ENCODE peak calls at places on chromosomes 1 and 21, in eight cellular contexts. One of them, this sample, is unnamed.

GRCh38 chr1:41435570-41436178 is 48.8 kb downstream of the EDN2 start:
- DNase-seq in adipocyte: no peak
- DNase-seq in H7: peak; percentile 90
- DNase-seq in AG04450: no peak
- DNase-seq in cardiac fibroblast: no peak
- DNase-seq in heart right ventricle: no peak
- DNase-seq in heart left ventricle: no peak
- DNase-seq in left ventricle myocardium inferior: no peak
- DNase-seq in this sample: no peak

GRCh38 chr1:20211511-20211931 is 25.2 kb upstream of the PLA2G2C start:
- DNase-seq in adipocyte: no peak
- DNase-seq in H7: no peak
- DNase-seq in AG04450: no peak
- DNase-seq in cardiac fibroblast: peak; percentile 53
- DNase-seq in heart right ventricle: no peak
- DNase-seq in heart left ventricle: no peak
- DNase-seq in left ventricle myocardium inferior: no peak
- DNase-seq in this sample: no peak

GRCh38 chr1:168628807-168629206 is 52.4 kb downstream of the XCL1 start:
- DNase-seq in adipocyte: peak; percentile 30
- DNase-seq in H7: no peak
- DNase-seq in AG04450: no peak
- DNase-seq in cardiac fibroblast: peak; percentile 35
- DNase-seq in heart right ventricle: no peak
- DNase-seq in heart left ventricle: no peak
- DNase-seq in left ventricle myocardium inferior: no peak
- DNase-seq in this sample: no peak

GRCh38 chr1:44621841-44622286 is 52.4 kb downstream of the TMEM53 start:
- DNase-seq in adipocyte: peak; percentile 27
- DNase-seq in H7: no peak
- DNase-seq in AG04450: no peak
- DNase-seq in cardiac fibroblast: no peak
- DNase-seq in heart right ventricle: no peak
- DNase-seq in heart left ventricle: no peak
- DNase-seq in left ventricle myocardium inferior: no peak
- DNase-seq in this sample: no peak

GRCh38 chr1:186482661-186483255 is 21.8 kb upstream of the PDC start:
- DNase-seq in adipocyte: peak; percentile 83
- DNase-seq in H7: peak; percentile 21
- DNase-seq in AG04450: peak; percentile 43
- DNase-seq in cardiac fibroblast: peak; percentile 87
- DNase-seq in heart right ventricle: peak; percentile 25
- DNase-seq in heart left ventricle: peak; percentile 37
- DNase-seq in left ventricle myocardium inferior: peak; percentile 33
- DNase-seq in this sample: no peak

GRCh38 chr1:237287876-237288517 is 246.0 kb downstream of the RYR2 start:
- DNase-seq in adipocyte: no peak
- DNase-seq in H7: no peak
- DNase-seq in AG04450: no peak
- DNase-seq in cardiac fibroblast: no peak
- DNase-seq in heart right ventricle: no peak
- DNase-seq in heart left ventricle: peak; percentile 24
- DNase-seq in left ventricle myocardium inferior: no peak
- DNase-seq in this sample: no peak

GRCh38 chr21:30714946-30715345 is 3.6 kb downstream of the KRTAP21-3 start:
- DNase-seq in adipocyte: no peak
- DNase-seq in H7: no peak
- DNase-seq in AG04450: no peak
- DNase-seq in cardiac fibroblast: no peak
- DNase-seq in heart right ventricle: no peak
- DNase-seq in heart left ventricle: no peak
- DNase-seq in left ventricle myocardium inferior: no peak
- DNase-seq in this sample: no peak

GRCh38 chr1:218669431-218669830 is 324.3 kb downstream of the TGFB2 start:
- DNase-seq in adipocyte: no peak
- DNase-seq in H7: no peak
- DNase-seq in AG04450: no peak
- DNase-seq in cardiac fibroblast: no peak
- DNase-seq in heart right ventricle: no peak
- DNase-seq in heart left ventricle: no peak
- DNase-seq in left ventricle myocardium inferior: no peak
- DNase-seq in this sample: no peak

GRCh38 chr1:236397173-236397759 is 3.2 kb downstream of the EDARADD start:
- DNase-seq in adipocyte: no peak
- DNase-seq in H7: no peak
- DNase-seq in AG04450: no peak
- DNase-seq in cardiac fibroblast: no peak
- DNase-seq in heart right ventricle: no peak
- DNase-seq in heart left ventricle: no peak
- DNase-seq in left ventricle myocardium inferior: no peak
- DNase-seq in this sample: no peak

GRCh38 chr21:15659768-15660423 is 69.9 kb upstream of the USP25 start:
- DNase-seq in adipocyte: no peak
- DNase-seq in H7: no peak
- DNase-seq in AG04450: no peak
- DNase-seq in cardiac fibroblast: no peak
- DNase-seq in heart right ventricle: no peak
- DNase-seq in heart left ventricle: no peak
- DNase-seq in left ventricle myocardium inferior: no peak
- DNase-seq in this sample: no peak

GRCh38 chr1:81834921-81835698 is 34.4 kb downstream of the ADGRL2 start:
- DNase-seq in adipocyte: peak; percentile 19
- DNase-seq in H7: no peak
- DNase-seq in AG04450: peak; percentile 2
- DNase-seq in cardiac fibroblast: peak; percentile 88
- DNase-seq in heart right ventricle: no peak
- DNase-seq in heart left ventricle: peak; percentile 29
- DNase-seq in left ventricle myocardium inferior: peak; percentile 27
- DNase-seq in this sample: no peak

GRCh38 chr1:6762060-6762459 is 23.2 kb upstream of the CAMTA1 start:
- DNase-seq in adipocyte: no peak
- DNase-seq in H7: no peak
- DNase-seq in AG04450: no peak
- DNase-seq in cardiac fibroblast: no peak
- DNase-seq in heart right ventricle: no peak
- DNase-seq in heart left ventricle: no peak
- DNase-seq in left ventricle myocardium inferior: no peak
- DNase-seq in this sample: no peak

GRCh38 chr1:28449904-28450303 is 55.9 kb upstream of the RCC1 start:
- DNase-seq in adipocyte: peak; percentile 60
- DNase-seq in H7: no peak
- DNase-seq in AG04450: no peak
- DNase-seq in cardiac fibroblast: peak; percentile 64
- DNase-seq in heart right ventricle: no peak
- DNase-seq in heart left ventricle: no peak
- DNase-seq in left ventricle myocardium inferior: no peak
- DNase-seq in this sample: no peak

GRCh38 chr21:17476006-17476405 is 36.8 kb upstream of the CXADR start:
- DNase-seq in adipocyte: no peak
- DNase-seq in H7: no peak
- DNase-seq in AG04450: no peak
- DNase-seq in cardiac fibroblast: peak; percentile 19
- DNase-seq in heart right ventricle: no peak
- DNase-seq in heart left ventricle: no peak
- DNase-seq in left ventricle myocardium inferior: no peak
- DNase-seq in this sample: no peak

DNA sequence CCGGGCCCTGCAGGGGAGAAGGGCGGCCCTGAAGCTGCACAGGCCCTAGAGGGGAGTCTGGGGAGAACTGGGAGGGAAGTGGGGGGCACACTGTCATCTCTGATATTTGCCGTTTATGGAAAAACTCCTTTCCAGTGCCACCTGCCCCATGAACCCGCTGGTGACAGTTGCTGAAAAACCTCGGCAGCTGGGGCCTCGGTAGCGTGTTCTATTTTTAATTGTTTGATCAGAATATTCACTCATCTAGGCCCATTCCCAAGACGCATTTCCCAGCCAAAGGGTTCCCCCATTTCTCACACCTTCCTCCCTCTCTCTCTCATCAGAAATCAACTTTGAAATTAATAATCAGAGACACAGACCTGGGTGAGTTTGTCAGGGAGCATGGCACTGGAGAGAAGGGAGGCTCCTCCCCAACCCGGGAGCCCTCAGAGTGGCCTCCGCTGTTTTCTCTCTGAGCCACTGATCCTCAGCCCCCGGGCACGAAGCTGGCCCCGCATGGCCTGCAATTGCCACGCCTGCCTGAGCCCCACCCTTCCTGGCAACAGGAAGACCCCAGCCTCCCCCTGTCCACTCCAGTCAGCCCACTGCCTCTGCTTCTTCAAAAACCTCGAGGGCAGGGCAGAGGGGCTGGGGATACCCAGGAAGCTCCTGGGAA is 111.1 kb downstream of the CASZ1 start:
- DNase-seq in adipocyte: no peak
- DNase-seq in H7: no peak
- DNase-seq in AG04450: no peak
- DNase-seq in cardiac fibroblast: no peak
- DNase-seq in heart right ventricle: no peak
- DNase-seq in heart left ventricle: no peak
- DNase-seq in left ventricle myocardium inferior: no peak
- DNase-seq in this sample: no peak
- H3K4me3 ChIP-seq in adipocyte: no peak overlapping the region
- H3K4me3 ChIP-seq in H7: no peak overlapping the region
- H3K4me3 ChIP-seq in AG04450: no peak overlapping the region
- H3K4me3 ChIP-seq in cardiac fibroblast: no peak overlapping the region
- H3K4me3 ChIP-seq in heart right ventricle: no peak overlapping the region
- H3K4me3 ChIP-seq in heart left ventricle: no peak overlapping the region
- H3K4me3 ChIP-seq in left ventricle myocardium inferior: peak overlapping the region; percentile 14
- H3K4me3 ChIP-seq in this sample: no peak overlapping the region

DNA sequence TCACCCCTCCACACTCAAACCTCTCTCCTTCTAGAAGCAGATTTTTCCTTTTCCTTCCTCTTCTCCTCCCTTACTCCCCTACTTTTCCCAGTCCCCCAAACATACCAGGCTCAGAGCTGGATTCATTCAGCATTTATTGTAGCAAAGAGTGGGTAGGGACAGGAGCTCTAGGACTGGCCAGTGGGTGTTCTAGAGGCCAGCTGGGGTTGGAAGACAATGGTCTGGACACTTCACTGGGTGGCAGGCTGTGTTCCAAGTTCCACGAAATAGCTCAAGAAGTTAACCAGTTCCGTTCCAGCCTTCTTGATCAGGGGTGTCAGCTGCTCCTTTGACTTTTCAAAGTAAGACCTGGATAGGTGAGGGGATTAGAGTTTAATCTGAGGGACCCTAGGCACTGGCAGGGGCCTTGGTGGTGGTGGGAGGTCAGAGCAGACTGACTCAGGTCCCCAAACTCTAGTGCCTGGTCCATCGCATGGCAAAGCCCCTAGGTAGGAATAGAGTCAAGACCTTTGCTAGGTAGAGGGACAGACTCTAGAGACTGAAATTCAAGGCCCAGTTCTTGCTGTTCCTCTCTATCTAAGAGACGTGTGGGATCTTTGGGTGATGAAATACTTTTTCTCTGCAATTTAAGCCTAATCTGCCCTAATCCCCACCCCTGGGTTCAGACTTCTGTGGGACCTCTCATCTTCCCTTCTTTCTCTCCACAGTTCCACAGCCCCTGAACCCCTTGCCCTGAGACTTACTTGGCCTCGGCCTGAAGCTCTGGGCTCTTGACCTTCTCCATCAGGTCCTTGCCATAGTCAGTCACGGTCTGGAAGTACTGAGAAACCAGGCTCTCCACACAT is 1.0 kb downstream of the APOA2 start:
- DNase-seq in adipocyte: no peak
- DNase-seq in H7: no peak
- DNase-seq in AG04450: no peak
- DNase-seq in cardiac fibroblast: no peak
- DNase-seq in heart right ventricle: no peak
- DNase-seq in heart left ventricle: no peak
- DNase-seq in left ventricle myocardium inferior: no peak
- DNase-seq in this sample: no peak
- H3K4me3 ChIP-seq in adipocyte: no peak overlapping the region
- H3K4me3 ChIP-seq in H7: no peak overlapping the region
- H3K4me3 ChIP-seq in AG04450: no peak overlapping the region
- H3K4me3 ChIP-seq in cardiac fibroblast: no peak overlapping the region
- H3K4me3 ChIP-seq in heart right ventricle: no peak overlapping the region
- H3K4me3 ChIP-seq in heart left ventricle: no peak overlapping the region
- H3K4me3 ChIP-seq in left ventricle myocardium inferior: no peak overlapping the region
- H3K4me3 ChIP-seq in this sample: no peak overlapping the region

GRCh38 chr1:205141236-205142104 is 19.7 kb upstream of the RBBP5 start:
- DNase-seq in adipocyte: peak; percentile 92
- DNase-seq in H7: peak; percentile 58
- DNase-seq in AG04450: peak; percentile 69
- DNase-seq in cardiac fibroblast: peak; percentile 91
- DNase-seq in heart right ventricle: peak; percentile 31
- DNase-seq in heart left ventricle: peak; percentile 64
- DNase-seq in left ventricle myocardium inferior: peak; percentile 57
- DNase-seq in this sample: peak; percentile 55
- H3K4me3 ChIP-seq in adipocyte: peak overlapping the region; percentile 35
- H3K4me3 ChIP-seq in H7: no peak overlapping the region
- H3K4me3 ChIP-seq in AG04450: no peak overlapping the region
- H3K4me3 ChIP-seq in cardiac fibroblast: no peak overlapping the region
- H3K4me3 ChIP-seq in heart right ventricle: no peak overlapping the region
- H3K4me3 ChIP-seq in heart left ventricle: no peak overlapping the region
- H3K4me3 ChIP-seq in left ventricle myocardium inferior: peak overlapping the region; percentile 25
- H3K4me3 ChIP-seq in this sample: no peak overlapping the region

GRCh38 chr1:22490309-22490708 is 38.7 kb downstream of the ZBTB40 start:
- DNase-seq in adipocyte: peak; percentile 15
- DNase-seq in H7: peak; percentile 63
- DNase-seq in AG04450: no peak
- DNase-seq in cardiac fibroblast: no peak
- DNase-seq in heart right ventricle: no peak
- DNase-seq in heart left ventricle: no peak
- DNase-seq in left ventricle myocardium inferior: no peak
- DNase-seq in this sample: no peak

GRCh38 chr1:22489278-22489677 is 37.6 kb downstream of the ZBTB40 start:
- DNase-seq in adipocyte: no peak
- DNase-seq in H7: no peak
- DNase-seq in AG04450: no peak
- DNase-seq in cardiac fibroblast: no peak
- DNase-seq in heart right ventricle: no peak
- DNase-seq in heart left ventricle: no peak
- DNase-seq in left ventricle myocardium inferior: no peak
- DNase-seq in this sample: no peak

GRCh38 chr1:22488319-22488718 is 36.7 kb downstream of the ZBTB40 start:
- DNase-seq in adipocyte: no peak
- DNase-seq in H7: no peak
- DNase-seq in AG04450: no peak
- DNase-seq in cardiac fibroblast: peak; percentile 39
- DNase-seq in heart right ventricle: no peak
- DNase-seq in heart left ventricle: no peak
- DNase-seq in left ventricle myocardium inferior: no peak
- DNase-seq in this sample: no peak

GRCh38 chr1:22487781-22488180 is 36.1 kb downstream of the ZBTB40 start:
- DNase-seq in adipocyte: no peak
- DNase-seq in H7: no peak
- DNase-seq in AG04450: no peak
- DNase-seq in cardiac fibroblast: peak; percentile 70
- DNase-seq in heart right ventricle: no peak
- DNase-seq in heart left ventricle: no peak
- DNase-seq in left ventricle myocardium inferior: no peak
- DNase-seq in this sample: no peak

DNA sequence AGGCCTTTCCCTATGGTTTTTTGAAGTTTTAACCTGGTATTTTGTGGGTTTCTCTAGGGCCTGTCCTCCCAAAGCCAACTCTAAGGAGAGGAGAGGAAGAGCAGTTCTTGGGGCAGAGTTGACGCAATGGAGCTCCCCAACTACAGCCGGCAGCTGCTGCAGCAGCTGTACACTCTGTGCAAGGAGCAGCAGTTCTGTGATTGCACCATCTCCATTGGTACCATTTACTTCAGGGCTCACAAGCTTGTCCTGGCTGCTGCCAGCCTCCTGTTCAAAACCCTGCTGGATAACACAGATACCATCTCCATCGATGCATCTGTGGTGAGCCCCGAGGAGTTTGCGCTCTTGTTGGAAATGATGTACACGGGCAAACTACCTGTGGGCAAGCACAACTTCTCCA is 38.2 kb downstream of the ZBTB40 start:
- DNase-seq in adipocyte: no peak
- DNase-seq in H7: no peak
- DNase-seq in AG04450: no peak
- DNase-seq in cardiac fibroblast: no peak
- DNase-seq in heart right ventricle: no peak
- DNase-seq in heart left ventricle: no peak
- DNase-seq in left ventricle myocardium inferior: no peak
- DNase-seq in this sample: no peak
- H3K4me3 ChIP-seq in adipocyte: no peak overlapping the region
- H3K4me3 ChIP-seq in H7: no peak overlapping the region
- H3K4me3 ChIP-seq in AG04450: no peak overlapping the region
- H3K4me3 ChIP-seq in cardiac fibroblast: no peak overlapping the region
- H3K4me3 ChIP-seq in heart right ventricle: no peak overlapping the region
- H3K4me3 ChIP-seq in heart left ventricle: no peak overlapping the region
- H3K4me3 ChIP-seq in left ventricle myocardium inferior: no peak overlapping the region
- H3K4me3 ChIP-seq in this sample: no peak overlapping the region

This sample was measured in AG09309.